ENCODE peak calls at places on chromosomes 3 and 15, in ten cellular contexts. C is progenitor cell of endocrine pancreas; V is stimulated activated CD4-positive, alpha-beta T cell treated with anti-CD3 and anti-CD28 coated beads, Interleukin-1b, Interleukin-23, amount 100 ng/mL, for 24 hours; H is erythroblast; Z is amniotic epithelial cell; Y is AML-193; O is RWPE1; M is H54; I is activated naive CD8-positive, alpha-beta T cell treated with anti-CD3 and anti-CD28 coated beads, Interleukin-2, amount 50 U/mL, for 24 hours; A is fibroblast of pulmonary artery. X is an unnamed sample.

GRCh38 chr3:2657971-2658370 is 452.2 kb downstream of the IL5RA start:
- DNase-seq in Z (no peak), C (no peak), I (no peak), A (no peak), H (no peak), O (no peak), V (no peak), Y (no peak), M (no peak), X (no peak)

GRCh38 chr3:57199895-57200297 is at the start of gene HESX1:
- DNase-seq in C (no peak), O (no peak), M (no peak), A (no peak), Z (no peak), V (no peak), H (peak; percentile 2), I (no peak), Y (no peak), X (peak; percentile 25)

GRCh38 chr3:99637381-99638111 is 848 bp upstream of the COL8A1 start:
- DNase-seq in Y (no peak), C (no peak), A (peak; percentile 76), M (no peak), O (peak; percentile 52), I (no peak), Z (peak; percentile 71), H (no peak), V (no peak), X (peak; percentile 26)

GRCh38 chr15:59953392-59953883 is 50.7 kb upstream of the FOXB1 start:
- DNase-seq in M (no peak), Y (no peak), V (no peak), O (no peak), Z (no peak), I (no peak), C (peak; percentile 26), A (no peak), H (no peak), X (no peak)

GRCh38 chr3:20130122-20130521 is 55.9 kb downstream of the SGO1 start:
- DNase-seq in O (no peak), M (no peak), V (no peak), H (no peak), I (no peak), A (no peak), C (no peak), Y (no peak), Z (no peak), X (no peak)

GRCh38 chr15:29917600-29918597 is 95.6 kb upstream of the TJP1 start:
- DNase-seq in Z (peak; percentile 50), A (no peak), O (no peak), C (no peak), I (no peak), H (no peak), Y (no peak), V (no peak), M (no peak), X (no peak)

GRCh38 chr3:29486087-29486486 is 205.2 kb downstream of the RBMS3 start:
- DNase-seq in I (no peak), Y (no peak), O (peak; percentile 0), M (no peak), V (no peak), C (no peak), A (peak; percentile 95), H (no peak), Z (peak; percentile 94), X (no peak)

GRCh38 chr15:40302981-40303380 is 4.8 kb downstream of the PLCB2 start:
- DNase-seq in A (no peak), O (no peak), Z (no peak), H (no peak), C (no peak), M (no peak), V (no peak), Y (no peak), I (no peak), X (no peak)

GRCh38 chr15:33988384-33988783 is 20.1 kb downstream of the CHRM5 start:
- DNase-seq in I (no peak), Y (no peak), Z (no peak), C (no peak), M (no peak), A (no peak), O (no peak), H (no peak), V (no peak), X (no peak)

GRCh38 chr15:39177561-39177960 is 403.3 kb upstream of the THBS1 start:
- DNase-seq in C (no peak), A (no peak), Z (no peak), O (peak; percentile 91), V (no peak), I (no peak), M (no peak), H (no peak), Y (no peak), X (no peak)

X was measured in endothelial cell.